ENCODE peak calls at places on chromosomes 13 and 19, in eight cellular contexts. Z is mesendoderm; S is dorsolateral prefrontal cortex; M is body of pancreas; B is H7; C is colonic mucosa; P is pancreas; F is effector memory CD4-positive, alpha-beta T cell. A is an unnamed sample.

GRCh38 chr13:95073826-95074345 is 227.4 kb downstream of the ABCC4 start:
- DNase-seq in Z (peak), S (no peak), M (no peak), B (no peak), C (no peak), P (no peak), F (no peak), A (no peak)

GRCh38 chr13:100852146-100852545 is 177.6 kb upstream of the TMTC4 start:
- DNase-seq in Z (no peak), S (no peak), M (no peak), B (no peak), C (no peak), P (no peak), F (no peak), A (no peak)

GRCh38 chr13:50412046-50412617 is 396.9 kb downstream of the KCNRG start:
- DNase-seq in Z (no peak), S (no peak), M (no peak), B (no peak), C (no peak), P (no peak), F (no peak), A (no peak)

GRCh38 chr19:51660975-51661600 is 14.5 kb upstream of the SIGLEC14 start:
- DNase-seq in Z (peak), S (peak), M (peak), B (peak), C (peak), P (peak), F (peak), A (peak)

GRCh38 chr13:112881656-112882554 is 87.1 kb upstream of the MCF2L start:
- DNase-seq in Z (no peak), S (no peak), M (no peak), B (no peak), C (no peak), P (no peak), F (no peak), A (no peak)

GRCh38 chr13:111470933-111471332 is 150.5 kb downstream of the TEX29 start:
- DNase-seq in Z (no peak), S (no peak), M (no peak), B (no peak), C (no peak), P (no peak), F (no peak), A (no peak)

GRCh38 chr13:112657850-112658445 is 31.9 kb upstream of the ATP11A start:
- DNase-seq in Z (peak), S (no peak), M (peak), B (no peak), C (no peak), P (no peak), F (no peak), A (no peak)

GRCh38 chr13:108917581-108917980 is 288.2 kb downstream of the MYO16 start:
- DNase-seq in Z (no peak), S (no peak), M (no peak), B (no peak), C (no peak), P (no peak), F (no peak), A (no peak)

GRCh38 chr13:26600345-26600761 is 42.9 kb downstream of the WASF3 start:
- DNase-seq in Z (no peak), S (no peak), M (no peak), B (no peak), C (no peak), P (no peak), F (no peak), A (no peak)

GRCh38 chr13:110306340-110306959 is 507 bp downstream of the COL4A1 start:
- DNase-seq in Z (peak), S (no peak), M (no peak), B (peak), C (no peak), P (no peak), F (no peak), A (no peak)
- H3K4me3 ChIP-seq in Z (peak), S (peak), M (peak), B (peak), C (peak), P (peak), F (no peak), A (no peak)

DNA sequence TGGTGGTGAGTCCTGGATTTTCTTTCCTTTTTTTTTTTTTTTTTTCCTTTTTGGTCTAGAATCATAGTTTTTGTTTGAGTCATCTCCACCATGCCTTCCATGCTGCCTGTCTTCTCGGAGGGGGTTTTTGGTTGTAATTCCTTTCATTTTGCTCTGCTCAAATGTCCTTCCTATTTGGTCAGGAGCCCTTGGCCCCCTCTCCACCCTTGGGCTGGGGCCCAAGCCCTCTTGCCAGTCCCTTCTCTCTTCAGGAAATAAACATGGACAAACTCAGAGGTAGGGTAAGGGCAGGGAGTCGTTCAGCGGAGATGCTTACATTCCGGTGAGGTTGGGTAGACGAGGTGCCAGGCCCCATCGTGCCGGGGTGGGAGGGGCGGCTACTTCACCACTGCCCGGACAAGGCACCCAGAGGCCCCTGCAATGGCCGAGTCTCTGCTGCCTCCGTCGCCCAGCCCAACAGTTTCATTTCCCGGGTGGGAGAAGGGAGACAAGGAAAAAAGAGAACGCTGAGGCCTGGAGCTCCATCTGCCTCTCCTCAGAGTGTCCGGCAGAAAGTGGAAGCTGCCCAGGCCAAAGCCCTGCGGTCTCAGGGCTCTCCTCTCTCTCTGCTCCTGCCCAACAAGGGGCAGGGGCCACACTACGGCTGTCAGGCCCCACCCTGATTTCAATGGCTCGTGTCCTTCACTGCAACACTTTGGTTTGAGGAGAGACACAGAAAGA is 12.7 kb downstream of the ZNF574 start:
- DNase-seq in Z (no peak), S (no peak), M (no peak), B (peak), C (no peak), P (no peak), F (no peak), A (no peak)
- H3K4me3 ChIP-seq in Z (no peak), S (no peak), M (no peak), B (no peak), C (no peak), P (no peak), F (no peak), A (no peak)

DNA sequence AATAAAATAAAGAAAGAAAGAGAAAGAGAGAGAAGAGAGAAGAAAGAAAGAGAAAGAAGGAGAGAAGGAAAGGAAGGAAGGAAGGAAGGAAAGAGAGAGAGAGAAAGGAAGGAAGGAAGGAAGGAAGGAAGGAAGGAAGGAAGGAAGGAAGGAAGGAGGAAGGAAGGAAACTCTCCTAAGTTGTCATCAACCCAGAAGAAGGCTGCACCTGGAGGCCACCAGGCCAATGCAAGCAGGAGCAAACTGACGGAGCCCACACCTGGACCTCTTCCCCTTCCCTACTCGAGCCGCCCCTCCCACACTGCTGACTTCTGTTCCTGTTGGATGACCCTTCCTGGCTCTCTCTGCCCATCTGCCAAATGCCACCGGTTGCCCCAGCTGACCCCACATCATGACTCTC is 8.7 kb downstream of the ACER1 start:
- DNase-seq in Z (no peak), S (no peak), M (no peak), B (no peak), C (no peak), P (no peak), F (no peak), A (no peak)
- H3K4me3 ChIP-seq in Z (no peak), S (no peak), M (no peak), B (no peak), C (no peak), P (no peak), F (no peak), A (no peak)

GRCh38 chr19:39265321-39265916 is 2.8 kb upstream of the IFNL2 start:
- DNase-seq in Z (peak), S (peak), M (no peak), B (peak), C (no peak), P (no peak), F (no peak), A (no peak)
- H3K4me3 ChIP-seq in Z (no peak), S (no peak), M (no peak), B (peak), C (no peak), P (no peak), F (no peak), A (no peak)

GRCh38 chr13:38685974-38686571 is 804 bp upstream of the FREM2 start:
- DNase-seq in Z (peak), S (no peak), M (no peak), B (peak), C (peak), P (peak), F (no peak), A (peak)
- H3K4me3 ChIP-seq in Z (peak), S (peak), M (peak), B (peak), C (peak), P (peak), F (no peak), A (peak)

GRCh38 chr19:44305457-44305856 is 632 bp upstream of the ZNF235 start:
- DNase-seq in Z (no peak), S (no peak), M (no peak), B (no peak), C (no peak), P (no peak), F (no peak), A (no peak)
- H3K4me3 ChIP-seq in Z (no peak), S (peak), M (no peak), B (no peak), C (peak), P (peak), F (no peak), A (no peak)

GRCh38 chr19:2048104-2048958 is 2.7 kb downstream of the MKNK2 start:
- DNase-seq in Z (no peak), S (no peak), M (peak), B (peak), C (peak), P (no peak), F (no peak), A (no peak)
- H3K4me3 ChIP-seq in Z (no peak), S (peak), M (no peak), B (no peak), C (peak), P (peak), F (peak), A (no peak)